ENCODE peak calls at places on chromosomes 7 and 10, in five cellular contexts. D is upper lobe of right lung, U is HCT116, Q is lower leg skin, E is breast epithelium. K is an unnamed sample.

GRCh38 chr10:22320591-22321155 is at the start of gene BMI1:
- DNase-seq in D (peak), U (no peak), Q (peak), E (peak), K (peak)

GRCh38 chr7:15832996-15833395 is 146.5 kb upstream of the MEOX2 start:
- DNase-seq in D (no peak), U (no peak), Q (no peak), E (no peak), K (no peak)

GRCh38 chr7:17298840-17299476 is 506 bp downstream of the AHR start:
- DNase-seq in D (peak), U (no peak), Q (peak), E (peak), K (peak)

GRCh38 chr7:79376297-79377025 is 77.0 kb downstream of the MAGI2 start:
- DNase-seq in D (no peak), U (no peak), Q (no peak), E (no peak), K (no peak)

GRCh38 chr7:158733220-158733519 is 28.6 kb upstream of the NCAPG2 start:
- DNase-seq in D (no peak), U (no peak), Q (no peak), E (no peak), K (no peak)

GRCh38 chr10:96587255-96588059 is 645 bp upstream of the TM9SF3 start:
- DNase-seq in D (no peak), U (peak), Q (peak), E (no peak), K (no peak)

GRCh38 chr7:28102778-28103177 is 77.8 kb downstream of the JAZF1 start:
- DNase-seq in D (no peak), U (peak), Q (no peak), E (no peak), K (no peak)

GRCh38 chr7:4713183-4713784 is 31.2 kb downstream of the FOXK1 start:
- DNase-seq in D (peak), U (no peak), Q (peak), E (peak), K (no peak)

GRCh38 chr7:94378396-94378795 is 16.3 kb upstream of the COL1A2 start:
- DNase-seq in D (no peak), U (no peak), Q (no peak), E (no peak), K (no peak)

GRCh38 chr10:84156768-84157167 is 16.8 kb upstream of the GPR15LG start:
- DNase-seq in D (no peak), U (no peak), Q (no peak), E (no peak), K (no peak)

GRCh38 chr10:24947304-24948097 is 4.9 kb downstream of the PRTFDC1 start:
- DNase-seq in D (no peak), U (no peak), Q (no peak), E (no peak), K (no peak)

GRCh38 chr10:27223964-27224363 is 16.6 kb downstream of the ACBD5 start:
- DNase-seq in D (no peak), U (no peak), Q (no peak), E (no peak), K (no peak)

DNA sequence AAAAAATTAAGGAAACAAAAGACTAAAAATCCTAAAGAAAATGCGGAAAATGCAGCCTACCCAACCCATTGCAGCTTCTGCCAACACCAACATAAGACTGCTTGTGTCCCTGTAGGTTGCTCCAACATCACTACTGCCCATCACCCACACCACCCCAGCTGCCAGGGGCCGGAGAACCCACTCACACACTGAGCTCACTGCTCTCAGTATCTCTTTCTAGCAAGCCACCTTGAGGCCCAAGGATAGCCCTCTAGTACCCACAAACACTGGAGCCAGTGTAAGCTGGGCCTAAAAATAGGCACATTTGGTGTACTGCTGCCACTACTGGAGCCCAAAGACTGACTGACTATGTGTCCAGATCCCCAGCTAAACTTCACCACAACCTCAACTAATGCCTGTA is 67.3 kb downstream of the MEST start:
- DNase-seq in D (no peak), U (no peak), Q (no peak), E (no peak), K (no peak)
- H3K4me3 ChIP-seq in D (no peak), U (no peak), Q (no peak), E (no peak), K (no peak)

GRCh38 chr10:69329721-69330178 is 51.5 kb downstream of the HK1 start:
- DNase-seq in D (no peak), U (no peak), Q (no peak), E (no peak), K (no peak)

GRCh38 chr10:69326692-69327091 is 48.4 kb downstream of the HK1 start:
- DNase-seq in D (no peak), U (no peak), Q (no peak), E (no peak), K (no peak)

GRCh38 chr10:69331161-69331560 is 52.9 kb downstream of the HK1 start:
- DNase-seq in D (no peak), U (no peak), Q (no peak), E (no peak), K (no peak)

GRCh38 chr10:69327463-69328345 is 49.4 kb downstream of the HK1 start:
- DNase-seq in D (peak), U (no peak), Q (peak), E (peak), K (peak)

DNA sequence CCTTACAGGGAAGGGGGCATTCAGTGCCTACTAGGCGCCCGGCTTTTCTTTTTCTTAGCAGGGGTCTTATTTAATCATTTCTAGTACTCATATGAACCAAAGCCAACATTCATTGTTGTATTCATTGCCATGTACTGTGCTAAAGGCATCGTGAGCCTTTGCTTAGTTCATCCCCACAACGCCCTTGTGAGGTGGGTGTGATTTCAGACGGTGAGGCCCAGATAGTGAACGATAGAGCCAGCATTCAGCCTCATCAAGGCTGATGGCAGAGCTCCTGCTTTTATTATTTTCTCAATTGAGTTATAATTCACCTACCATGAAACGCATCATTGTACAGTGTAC is 50.0 kb downstream of the HK1 start:
- DNase-seq in D (no peak), U (no peak), Q (no peak), E (no peak), K (no peak)
- H3K4me3 ChIP-seq in D (no peak), U (no peak), Q (no peak), E (no peak), K (peak)

GRCh38 chr10:79132681-79133381 is 64.1 kb downstream of the ZMIZ1 start:
- DNase-seq in D (no peak), U (no peak), Q (no peak), E (no peak), K (no peak)
- H3K4me3 ChIP-seq in D (no peak), U (no peak), Q (no peak), E (no peak), K (no peak)

GRCh38 chr10:124665558-124665957 is 78.6 kb downstream of the FAM53B start:
- DNase-seq in D (no peak), U (no peak), Q (no peak), E (no peak), K (no peak)
- H3K4me3 ChIP-seq in D (no peak), U (no peak), Q (no peak), E (no peak), K (no peak)

GRCh38 chr7:114823290-114823689 is 98.6 kb upstream of the MDFIC start:
- DNase-seq in D (no peak), U (no peak), Q (peak), E (peak), K (no peak)
- H3K4me3 ChIP-seq in D (no peak), U (no peak), Q (no peak), E (no peak), K (no peak)

GRCh38 chr10:80205478-80206276 is at the start of gene ANXA11:
- DNase-seq in D (peak), U (peak), Q (peak), E (peak), K (peak)

GRCh38 chr10:80210259-80210658 is 4.9 kb upstream of the ANXA11 start:
- DNase-seq in D (no peak), U (no peak), Q (no peak), E (no peak), K (no peak)

GRCh38 chr10:80206277-80206655 is 929 bp upstream of the ANXA11 start:
- DNase-seq in D (no peak), U (no peak), Q (no peak), E (no peak), K (no peak)

GRCh38 chr10:80204801-80205477 is 398 bp downstream of the ANXA11 start:
- DNase-seq in D (peak), U (no peak), Q (no peak), E (no peak), K (no peak)

DNA sequence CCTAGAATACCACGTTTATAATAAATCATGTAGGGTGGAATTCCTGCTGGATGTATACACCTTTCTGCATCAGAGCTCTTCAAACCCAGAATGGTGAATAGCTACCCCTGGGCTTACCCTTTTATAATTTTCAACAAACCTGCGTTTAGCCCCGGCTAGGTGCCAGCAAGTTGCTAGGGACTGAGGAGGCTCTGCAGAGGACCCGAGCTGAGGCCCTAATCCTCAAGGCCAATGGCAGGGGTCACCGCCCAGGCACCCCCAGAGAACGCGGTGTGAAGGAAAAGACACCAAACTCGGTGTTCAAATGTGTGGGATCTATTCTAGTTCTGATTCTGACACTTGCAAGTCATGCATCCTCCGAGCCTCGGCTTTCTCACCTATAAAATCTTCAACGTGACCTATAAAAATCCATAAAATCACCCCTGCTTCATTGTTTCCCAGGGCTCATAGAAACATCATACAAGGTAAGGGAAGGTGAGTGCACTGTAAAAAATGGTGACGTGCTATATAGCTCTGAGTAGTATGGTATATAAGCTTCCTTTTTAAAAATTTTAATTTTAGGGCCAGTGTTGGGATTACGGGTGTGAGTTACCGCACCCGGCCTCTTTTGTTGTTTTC is 2.5 kb upstream of the ANXA11 start:
- DNase-seq in D (no peak), U (no peak), Q (no peak), E (no peak), K (no peak)
- H3K4me3 ChIP-seq in D (peak), U (peak), Q (no peak), E (peak), K (peak)

GRCh38 chr7:90212149-90212495 is 582 bp downstream of the STEAP2 start:
- DNase-seq in D (no peak), U (no peak), Q (no peak), E (no peak), K (no peak)

GRCh38 chr7:90210475-90210874 is 1.1 kb upstream of the STEAP2 start:
- DNase-seq in D (no peak), U (no peak), Q (no peak), E (no peak), K (no peak)

GRCh38 chr7:90209776-90210175 is 1.8 kb upstream of the STEAP2 start:
- DNase-seq in D (no peak), U (no peak), Q (no peak), E (no peak), K (no peak)

GRCh38 chr7:90210925-90211324 is 615 bp upstream of the STEAP2 start:
- DNase-seq in D (no peak), U (no peak), Q (no peak), E (no peak), K (no peak)

DNA sequence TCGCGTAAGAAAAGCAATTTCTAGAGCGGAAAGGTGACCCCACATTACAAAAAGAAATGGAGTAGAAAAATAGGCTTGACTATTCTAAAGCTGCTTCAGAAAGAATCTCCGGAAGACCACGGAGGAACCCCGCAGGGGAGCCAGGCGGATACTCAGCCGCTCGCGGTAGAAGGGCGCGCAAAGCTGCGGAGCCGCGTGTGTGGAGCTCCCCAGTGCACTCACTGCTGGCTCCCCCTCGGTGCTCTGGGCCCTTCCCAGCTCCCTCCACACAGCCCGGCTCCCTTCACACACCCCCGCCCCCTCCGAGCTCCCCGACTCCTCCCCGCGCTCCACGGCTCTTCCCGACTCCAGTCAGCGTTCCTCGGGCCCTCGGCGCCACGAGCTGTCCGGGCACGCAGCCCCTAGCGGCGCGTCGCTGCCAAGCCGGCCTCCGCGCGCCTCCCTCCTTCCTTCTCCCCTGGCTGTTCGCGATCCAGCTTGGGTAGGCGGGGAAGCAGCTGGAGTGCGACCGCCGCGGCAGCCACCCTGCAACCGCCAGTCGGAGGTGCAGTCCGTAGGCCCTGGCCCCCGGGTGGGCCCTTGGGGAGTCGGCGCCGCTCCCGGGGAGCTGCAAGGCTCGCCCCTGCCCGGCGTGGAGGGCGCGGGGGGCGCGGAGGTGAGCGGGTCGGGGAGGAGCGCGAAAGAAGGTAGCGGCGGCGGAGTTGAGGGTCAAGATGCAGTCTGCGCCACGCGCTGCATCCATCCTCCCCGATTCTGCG is at the start of gene STEAP2:
- DNase-seq in D (peak), U (peak), Q (peak), E (peak), K (peak)
- H3K4me3 ChIP-seq in D (peak), U (peak), Q (peak), E (peak), K (peak)

GRCh38 chr7:149027560-149028345 is 552 bp downstream of the PDIA4 start:
- DNase-seq in D (no peak), U (no peak), Q (peak), E (no peak), K (no peak)

GRCh38 chr7:149022961-149023360 is 5.3 kb downstream of the PDIA4 start:
- DNase-seq in D (no peak), U (no peak), Q (no peak), E (no peak), K (no peak)

GRCh38 chr7:149023662-149024061 is 4.6 kb downstream of the PDIA4 start:
- DNase-seq in D (no peak), U (no peak), Q (no peak), E (no peak), K (no peak)

GRCh38 chr7:149028346-149029109 is at the start of gene PDIA4:
- DNase-seq in D (peak), U (peak), Q (peak), E (peak), K (peak)

GRCh38 chr7:149027055-149027454 is 1.2 kb downstream of the PDIA4 start:
- DNase-seq in D (no peak), U (no peak), Q (no peak), E (no peak), K (no peak)
- H3K4me3 ChIP-seq in D (peak), U (peak), Q (no peak), E (peak), K (peak)

GRCh38 chr10:117135026-117135372 is 3.1 kb downstream of the VAX1 start:
- DNase-seq in D (no peak), U (no peak), Q (no peak), E (no peak), K (no peak)
- H3K4me3 ChIP-seq in D (no peak), U (no peak), Q (no peak), E (no peak), K (no peak)

GRCh38 chr10:74425602-74426001 is 274.6 kb downstream of the ADK start:
- DNase-seq in D (no peak), U (no peak), Q (no peak), E (no peak), K (no peak)
- H3K4me3 ChIP-seq in D (no peak), U (no peak), Q (no peak), E (no peak), K (no peak)